ENCODE peak calls at places on chromosomes 1 and 21, in eight cellular contexts. L is cardiac muscle cell, J is upper lobe of right lung, P is aorta, G is neuronal stem cell, X is mesenchymal stem cell, A is psoas muscle, C is heart right ventricle. V is an unnamed sample.

GRCh38 chr1:233261615-233262168 is 33.8 kb downstream of the PCNX2 start:
- DNase-seq in C (no peak), J (no peak), L (no peak), X (no peak), P (no peak), G (no peak), A (no peak), V (no peak)

GRCh38 chr1:240235521-240236288 is 144.0 kb downstream of the FMN2 start:
- DNase-seq in A (no peak), C (no peak), X (peak; percentile 8), J (no peak), P (no peak), G (no peak), L (peak; percentile 11), V (no peak)

GRCh38 chr1:172602706-172603105 is 56.2 kb upstream of the FASLG start:
- DNase-seq in X (no peak), J (no peak), L (no peak), C (no peak), G (no peak), A (no peak), P (no peak), V (no peak)

GRCh38 chr1:61004269-61005003 is 77.9 kb upstream of the NFIA start:
- DNase-seq in X (no peak), P (no peak), J (no peak), G (no peak), C (no peak), L (peak; percentile 56), A (no peak), V (no peak)

GRCh38 chr1:113859478-113860175 is 11.9 kb downstream of the PTPN22 start:
- DNase-seq in P (no peak), A (no peak), X (no peak), L (no peak), G (no peak), C (no peak), J (no peak), V (no peak)

GRCh38 chr1:9107156-9107555 is 21.7 kb downstream of the GPR157 start:
- DNase-seq in G (no peak), C (no peak), L (peak; percentile 48), P (peak; percentile 17), J (no peak), A (no peak), X (no peak), V (no peak)

GRCh38 chr1:145962157-145963102 is 1.9 kb downstream of the ANKRD34A start:
- DNase-seq in A (peak; percentile 69), J (peak; percentile 77), C (peak; percentile 64), L (no peak), G (no peak), X (peak; percentile 43), P (peak; percentile 57), V (peak; percentile 49)

GRCh38 chr1:55314740-55315139 is 99.6 kb upstream of the USP24 start:
- DNase-seq in A (no peak), P (no peak), J (no peak), G (no peak), C (no peak), X (no peak), L (no peak), V (no peak)

GRCh38 chr1:233614743-233615521 is 1.0 kb downstream of the KCNK1 start:
- DNase-seq in L (no peak), A (no peak), X (no peak), P (no peak), J (peak; percentile 62), C (no peak), G (no peak), V (peak; percentile 44)

GRCh38 chr21:26686278-26686677 is 113.2 kb upstream of the CYYR1 start:
- DNase-seq in J (no peak), A (no peak), L (peak; percentile 6), P (no peak), X (peak; percentile 9), C (no peak), G (no peak), V (no peak)

GRCh38 chr21:23127973-23128372 is 2129.8 kb downstream of the NCAM2 start:
- DNase-seq in L (no peak), A (no peak), P (no peak), J (no peak), X (no peak), G (no peak), C (no peak), V (no peak)

GRCh38 chr1:40476924-40477679 is at the start of gene ZFP69:
- DNase-seq in P (peak; percentile 87), G (peak; percentile 56), X (peak; percentile 66), C (peak; percentile 81), L (peak; percentile 81), A (peak; percentile 77), J (peak; percentile 89), V (peak; percentile 92)

GRCh38 chr1:69976896-69977295 is 228.5 kb downstream of the LRRC40 start:
- DNase-seq in L (peak; percentile 76), X (peak; percentile 43), G (no peak), A (no peak), C (no peak), P (no peak), J (no peak), V (no peak)

GRCh38 chr1:116310172-116310571 is 62.9 kb upstream of the ATP1A1 start:
- DNase-seq in X (no peak), C (no peak), A (no peak), L (peak; percentile 66), J (no peak), G (no peak), P (no peak), V (no peak)

GRCh38 chr1:201673093-201673492 is 134.2 kb downstream of the NAV1 start:
- DNase-seq in P (no peak), G (no peak), A (no peak), C (no peak), J (no peak), L (no peak), X (no peak), V (no peak)

GRCh38 chr1:24929091-24929875 is 793 bp downstream of the RUNX3 start:
- DNase-seq in P (peak; percentile 64), J (no peak), A (no peak), L (peak; percentile 9), X (no peak), C (no peak), G (peak; percentile 41), V (peak; percentile 14)

GRCh38 chr21:31326478-31327247 is 17.4 kb downstream of the TIAM1 start:
- DNase-seq in A (no peak), L (peak; percentile 57), G (no peak), X (no peak), P (no peak), C (no peak), J (no peak), V (no peak)

GRCh38 chr1:152436593-152437338 is 22.7 kb upstream of the CRNN start:
- DNase-seq in L (peak; percentile 10), C (no peak), G (no peak), P (no peak), X (no peak), J (no peak), A (no peak), V (no peak)

GRCh38 chr1:203593723-203594122 is 32.9 kb upstream of the ATP2B4 start:
- DNase-seq in G (no peak), A (no peak), P (no peak), C (peak; percentile 24), J (no peak), X (peak; percentile 96), L (no peak), V (no peak)

GRCh38 chr1:49389699-49390098 is 613.0 kb upstream of the BEND5 start:
- DNase-seq in L (no peak), X (no peak), A (no peak), G (no peak), J (no peak), P (no peak), C (no peak), V (no peak)

GRCh38 chr1:94540440-94541174 is 952 bp downstream of the F3 start:
- DNase-seq in A (no peak), X (no peak), G (no peak), L (no peak), C (no peak), P (no peak), J (no peak), V (no peak)

GRCh38 chr1:94537254-94537653 is 4.3 kb downstream of the F3 start:
- DNase-seq in J (no peak), C (no peak), P (no peak), X (no peak), L (no peak), G (no peak), A (no peak), V (no peak)

GRCh38 chr1:94539496-94539895 is 2.1 kb downstream of the F3 start:
- DNase-seq in P (no peak), X (peak; percentile 64), J (no peak), G (no peak), C (no peak), A (no peak), L (peak; percentile 33), V (no peak)

GRCh38 chr1:94535879-94536278 is 5.7 kb downstream of the F3 start:
- DNase-seq in L (peak; percentile 51), J (no peak), C (no peak), X (peak; percentile 56), P (no peak), G (no peak), A (no peak), V (no peak)

DNA sequence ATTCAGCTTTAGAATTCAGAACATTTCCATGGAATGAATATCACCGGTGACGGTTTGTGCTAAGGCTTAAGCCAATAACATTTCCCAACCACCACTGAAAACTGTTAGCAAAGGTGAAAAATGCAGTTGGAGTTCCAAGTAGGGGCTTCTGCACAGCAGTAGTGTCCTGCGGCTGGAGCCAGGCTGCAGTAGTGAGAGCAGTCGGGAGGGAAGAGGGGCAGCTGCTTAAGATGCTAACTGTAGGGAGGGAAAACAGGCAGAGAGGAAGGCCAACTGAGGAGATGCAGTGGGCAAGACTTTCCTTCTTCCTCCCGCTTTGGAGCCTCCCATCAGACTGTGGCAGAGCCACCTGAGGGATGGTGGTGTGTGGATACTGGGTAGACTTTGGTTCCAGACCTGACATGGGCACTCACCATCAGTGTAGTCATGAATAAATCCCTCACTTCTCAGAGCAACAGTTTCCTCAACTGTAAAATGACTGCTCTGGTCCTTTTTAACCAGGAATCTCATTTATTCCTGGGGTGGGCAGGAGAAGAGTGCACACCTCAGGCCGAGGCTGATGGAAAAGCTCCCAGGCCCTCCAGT is 3.2 kb downstream of the F3 start:
- DNase-seq in J (no peak), P (no peak), X (peak; percentile 42), G (no peak), L (no peak), A (no peak), C (no peak), V (no peak)
- H3K4me3 ChIP-seq in J (peak overlapping the region; percentile 85), P (no peak overlapping the region), X (peak overlapping the region; percentile 38), G (peak overlapping the region; percentile 0), L (no peak overlapping the region), A (peak overlapping the region; percentile 34), C (peak overlapping the region; percentile 23), V (peak overlapping the region; percentile 13)

GRCh38 chr1:213987876-213988638 is at the start of gene PROX1:
- DNase-seq in P (peak; percentile 83), G (peak; percentile 83), C (peak; percentile 75), J (peak; percentile 77), X (peak; percentile 89), A (peak; percentile 78), L (peak; percentile 92), V (peak; percentile 85)
- H3K27me3 ChIP-seq in P (no peaks in the 10 kb centered on the region), G (peaks cover 12% of the 10 kb centered on the region), C (peaks cover 44% of the 10 kb centered on the region), J (peaks cover 74% of the 10 kb centered on the region), X (peaks cover 67% of the 10 kb centered on the region), A (no peaks in the 10 kb centered on the region), L (peaks cover 10% of the 10 kb centered on the region), V (no peaks in the 10 kb centered on the region)

GRCh38 chr1:27357281-27358037 is 9.3 kb downstream of the MAP3K6 start:
- DNase-seq in A (peak; percentile 77), X (peak; percentile 55), C (peak; percentile 76), P (peak; percentile 80), G (peak; percentile 69), J (peak; percentile 89), L (peak; percentile 66), V (peak; percentile 88)
- H3K4me3 ChIP-seq in A (peak overlapping the region; percentile 25), X (no peak overlapping the region), C (no peak overlapping the region), P (no peak overlapping the region), G (no peak overlapping the region), J (no peak overlapping the region), L (no peak overlapping the region), V (no peak overlapping the region)

GRCh38 chr1:206503591-206504362 is 3.6 kb upstream of the RASSF5 start:
- DNase-seq in A (peak; percentile 64), J (no peak), G (no peak), X (peak; percentile 98), C (no peak), L (peak; percentile 96), P (peak; percentile 85), V (no peak)
- H3K27me3 ChIP-seq in A (no peaks in the 10 kb centered on the region), J (no peaks in the 10 kb centered on the region), G (peaks cover 11% of the 10 kb centered on the region), X (peaks cover 34% of the 10 kb centered on the region), C (peaks cover 15% of the 10 kb centered on the region), L (no peaks in the 10 kb centered on the region), P (no peaks in the 10 kb centered on the region), V (no peaks in the 10 kb centered on the region)

V was measured in right cardiac atrium.